ENCODE peak calls at places on chromosomes 11 and 22, in eight cellular contexts. One of them, this sample, is unnamed.

GRCh38 chr11:14974723-14975587 is 2.8 kb upstream of the CALCA start:
- DNase-seq in A549: peak
- DNase-seq in IMR-90: peak
- DNase-seq in stomach: peak
- DNase-seq in tibial nerve: peak
- DNase-seq in transverse colon: peak
- DNase-seq in lower leg skin: peak
- DNase-seq in uterus: no peak
- DNase-seq in this sample: no peak

GRCh38 chr11:83241291-83241946 is 44.7 kb downstream of the CCDC90B start:
- DNase-seq in A549: peak
- DNase-seq in IMR-90: peak
- DNase-seq in stomach: peak
- DNase-seq in tibial nerve: peak
- DNase-seq in transverse colon: peak
- DNase-seq in lower leg skin: no peak
- DNase-seq in uterus: peak
- DNase-seq in this sample: peak

GRCh38 chr11:35363246-35364100 is 55.9 kb downstream of the SLC1A2 start:
- DNase-seq in A549: no peak
- DNase-seq in IMR-90: no peak
- DNase-seq in stomach: no peak
- DNase-seq in tibial nerve: peak
- DNase-seq in transverse colon: no peak
- DNase-seq in lower leg skin: peak
- DNase-seq in uterus: peak
- DNase-seq in this sample: no peak

GRCh38 chr11:67352546-67353316 is 615 bp downstream of the POLD4 start:
- DNase-seq in A549: no peak
- DNase-seq in IMR-90: no peak
- DNase-seq in stomach: peak
- DNase-seq in tibial nerve: no peak
- DNase-seq in transverse colon: peak
- DNase-seq in lower leg skin: no peak
- DNase-seq in uterus: peak
- DNase-seq in this sample: no peak

GRCh38 chr11:5689551-5689983 is at the start of gene TRIM22:
- DNase-seq in A549: no peak
- DNase-seq in IMR-90: peak
- DNase-seq in stomach: peak
- DNase-seq in tibial nerve: peak
- DNase-seq in transverse colon: peak
- DNase-seq in lower leg skin: no peak
- DNase-seq in uterus: peak
- DNase-seq in this sample: peak

GRCh38 chr22:43276311-43276710 is 66.9 kb downstream of the SCUBE1 start:
- DNase-seq in A549: no peak
- DNase-seq in IMR-90: no peak
- DNase-seq in stomach: no peak
- DNase-seq in tibial nerve: no peak
- DNase-seq in transverse colon: no peak
- DNase-seq in lower leg skin: no peak
- DNase-seq in uterus: no peak
- DNase-seq in this sample: no peak

GRCh38 chr11:113241190-113242051 is 73.0 kb upstream of the TTC12 start:
- DNase-seq in A549: no peak
- DNase-seq in IMR-90: peak
- DNase-seq in stomach: no peak
- DNase-seq in tibial nerve: no peak
- DNase-seq in transverse colon: no peak
- DNase-seq in lower leg skin: no peak
- DNase-seq in uterus: no peak
- DNase-seq in this sample: no peak

GRCh38 chr11:57081356-57081755 is 92.6 kb downstream of the OR5AK2 start:
- DNase-seq in A549: no peak
- DNase-seq in IMR-90: no peak
- DNase-seq in stomach: no peak
- DNase-seq in tibial nerve: no peak
- DNase-seq in transverse colon: no peak
- DNase-seq in lower leg skin: no peak
- DNase-seq in uterus: no peak
- DNase-seq in this sample: no peak

GRCh38 chr11:113174862-113175261 is 139.5 kb upstream of the TTC12 start:
- DNase-seq in A549: no peak
- DNase-seq in IMR-90: no peak
- DNase-seq in stomach: no peak
- DNase-seq in tibial nerve: no peak
- DNase-seq in transverse colon: no peak
- DNase-seq in lower leg skin: no peak
- DNase-seq in uterus: no peak
- DNase-seq in this sample: no peak

GRCh38 chr11:96376796-96377195 is 12.9 kb downstream of the CCDC82 start:
- DNase-seq in A549: no peak
- DNase-seq in IMR-90: no peak
- DNase-seq in stomach: no peak
- DNase-seq in tibial nerve: no peak
- DNase-seq in transverse colon: no peak
- DNase-seq in lower leg skin: no peak
- DNase-seq in uterus: no peak
- DNase-seq in this sample: no peak

GRCh38 chr11:11567862-11568650 is 53.7 kb downstream of the GALNT18 start:
- DNase-seq in A549: no peak
- DNase-seq in IMR-90: peak
- DNase-seq in stomach: no peak
- DNase-seq in tibial nerve: no peak
- DNase-seq in transverse colon: peak
- DNase-seq in lower leg skin: no peak
- DNase-seq in uterus: peak
- DNase-seq in this sample: no peak

GRCh38 chr11:104096900-104097299 is 60.5 kb downstream of the DDI1 start:
- DNase-seq in A549: no peak
- DNase-seq in IMR-90: no peak
- DNase-seq in stomach: no peak
- DNase-seq in tibial nerve: no peak
- DNase-seq in transverse colon: no peak
- DNase-seq in lower leg skin: no peak
- DNase-seq in uterus: no peak
- DNase-seq in this sample: no peak

GRCh38 chr11:123303924-123304323 is 108.9 kb upstream of the CLMP start:
- DNase-seq in A549: no peak
- DNase-seq in IMR-90: no peak
- DNase-seq in stomach: no peak
- DNase-seq in tibial nerve: no peak
- DNase-seq in transverse colon: no peak
- DNase-seq in lower leg skin: no peak
- DNase-seq in uterus: no peak
- DNase-seq in this sample: no peak

GRCh38 chr22:20267441-20268288 is 453 bp downstream of the RTN4R start:
- DNase-seq in A549: peak
- DNase-seq in IMR-90: no peak
- DNase-seq in stomach: peak
- DNase-seq in tibial nerve: no peak
- DNase-seq in transverse colon: peak
- DNase-seq in lower leg skin: no peak
- DNase-seq in uterus: no peak
- DNase-seq in this sample: no peak

GRCh38 chr22:20268289-20268349 is at the start of gene RTN4R:
- DNase-seq in A549: no peak
- DNase-seq in IMR-90: no peak
- DNase-seq in stomach: no peak
- DNase-seq in tibial nerve: no peak
- DNase-seq in transverse colon: no peak
- DNase-seq in lower leg skin: no peak
- DNase-seq in uterus: no peak
- DNase-seq in this sample: no peak

GRCh38 chr22:20271114-20271994 is 3.2 kb upstream of the RTN4R start:
- DNase-seq in A549: no peak
- DNase-seq in IMR-90: no peak
- DNase-seq in stomach: no peak
- DNase-seq in tibial nerve: no peak
- DNase-seq in transverse colon: no peak
- DNase-seq in lower leg skin: no peak
- DNase-seq in uterus: no peak
- DNase-seq in this sample: peak

GRCh38 chr22:20264614-20265452 is 3.3 kb downstream of the RTN4R start:
- DNase-seq in A549: no peak
- DNase-seq in IMR-90: no peak
- DNase-seq in stomach: no peak
- DNase-seq in tibial nerve: no peak
- DNase-seq in transverse colon: no peak
- DNase-seq in lower leg skin: no peak
- DNase-seq in uterus: no peak
- DNase-seq in this sample: no peak

GRCh38 chr22:20268350-20269012 is 363 bp upstream of the RTN4R start:
- DNase-seq in A549: peak
- DNase-seq in IMR-90: peak
- DNase-seq in stomach: peak
- DNase-seq in tibial nerve: peak
- DNase-seq in transverse colon: peak
- DNase-seq in lower leg skin: no peak
- DNase-seq in uterus: peak
- DNase-seq in this sample: peak
- H3K4me3 ChIP-seq in A549: peak
- H3K4me3 ChIP-seq in IMR-90: peak
- H3K4me3 ChIP-seq in stomach: peak
- H3K4me3 ChIP-seq in tibial nerve: peak
- H3K4me3 ChIP-seq in transverse colon: peak
- H3K4me3 ChIP-seq in lower leg skin: no peak
- H3K4me3 ChIP-seq in uterus: peak
- H3K4me3 ChIP-seq in this sample: no peak

GRCh38 chr22:36565152-36565507 is 36.2 kb upstream of the EIF3D start:
- DNase-seq in A549: no peak
- DNase-seq in IMR-90: no peak
- DNase-seq in stomach: no peak
- DNase-seq in tibial nerve: no peak
- DNase-seq in transverse colon: no peak
- DNase-seq in lower leg skin: no peak
- DNase-seq in uterus: no peak
- DNase-seq in this sample: no peak

GRCh38 chr22:36565686-36566085 is 36.7 kb upstream of the EIF3D start:
- DNase-seq in A549: no peak
- DNase-seq in IMR-90: no peak
- DNase-seq in stomach: no peak
- DNase-seq in tibial nerve: no peak
- DNase-seq in transverse colon: no peak
- DNase-seq in lower leg skin: no peak
- DNase-seq in uterus: no peak
- DNase-seq in this sample: no peak

GRCh38 chr22:36568846-36569245 is 39.9 kb upstream of the EIF3D start:
- DNase-seq in A549: no peak
- DNase-seq in IMR-90: no peak
- DNase-seq in stomach: no peak
- DNase-seq in tibial nerve: no peak
- DNase-seq in transverse colon: no peak
- DNase-seq in lower leg skin: no peak
- DNase-seq in uterus: no peak
- DNase-seq in this sample: no peak

GRCh38 chr22:36564422-36565151 is 35.6 kb upstream of the EIF3D start:
- DNase-seq in A549: no peak
- DNase-seq in IMR-90: no peak
- DNase-seq in stomach: no peak
- DNase-seq in tibial nerve: no peak
- DNase-seq in transverse colon: no peak
- DNase-seq in lower leg skin: no peak
- DNase-seq in uterus: no peak
- DNase-seq in this sample: no peak

DNA sequence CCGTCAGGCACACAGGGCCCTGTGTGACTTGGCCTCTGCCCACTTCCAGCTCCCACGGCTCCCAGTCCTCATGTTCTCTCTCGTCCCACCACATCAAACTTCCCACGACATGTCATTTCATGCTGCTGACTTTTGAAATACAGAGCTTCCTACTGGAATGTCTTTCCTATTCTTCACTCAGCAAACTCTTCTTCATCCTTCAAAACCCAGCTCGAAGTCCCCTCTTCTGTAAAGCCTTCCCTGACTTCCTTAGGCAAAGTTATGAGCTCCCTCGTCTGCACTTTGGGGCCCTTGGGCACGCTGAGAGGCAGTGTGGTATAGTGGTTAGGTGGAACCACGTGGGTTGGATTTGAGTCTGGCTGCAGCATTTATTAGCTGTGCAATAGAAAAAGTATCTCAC is 37.8 kb upstream of the EIF3D start:
- DNase-seq in A549: no peak
- DNase-seq in IMR-90: no peak
- DNase-seq in stomach: no peak
- DNase-seq in tibial nerve: no peak
- DNase-seq in transverse colon: no peak
- DNase-seq in lower leg skin: no peak
- DNase-seq in uterus: no peak
- DNase-seq in this sample: no peak
- TF ChIP-seq POLR2A in A549: no peak
- TF ChIP-seq POLR2A in IMR-90: no peak
- TF ChIP-seq POLR2A in stomach: no peak
- TF ChIP-seq POLR2A in tibial nerve: no peak
- TF ChIP-seq POLR2A in transverse colon: no peak
- TF ChIP-seq POLR2A in lower leg skin: no peak
- TF ChIP-seq POLR2A in uterus: no peak
- TF ChIP-seq POLR2A in this sample: no peak

DNA sequence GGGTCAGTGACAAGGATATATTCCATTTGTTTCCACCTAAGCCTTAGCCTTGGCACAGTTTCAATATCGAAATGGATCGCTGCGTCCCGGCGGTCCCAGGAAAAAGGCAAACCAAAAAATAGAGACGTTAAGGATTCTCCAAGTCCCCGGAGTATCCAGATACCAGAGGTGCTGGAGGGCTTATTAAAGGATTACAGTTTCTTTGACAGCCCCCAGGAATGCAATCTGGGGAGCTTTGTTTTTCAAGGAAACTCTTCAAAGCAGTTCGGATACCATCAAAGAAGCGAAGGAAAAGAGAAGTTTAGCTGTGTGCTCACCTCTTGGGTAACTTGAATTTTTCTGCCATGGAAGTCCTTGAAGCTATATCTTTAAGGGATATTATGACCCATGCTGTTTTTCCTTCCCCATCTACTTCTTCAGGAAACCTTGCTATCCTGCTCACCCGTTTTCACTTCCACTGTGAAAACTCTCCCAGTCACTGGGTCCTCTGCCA is 600 bp upstream of the GPR83 start:
- DNase-seq in A549: no peak
- DNase-seq in IMR-90: no peak
- DNase-seq in stomach: no peak
- DNase-seq in tibial nerve: no peak
- DNase-seq in transverse colon: no peak
- DNase-seq in lower leg skin: no peak
- DNase-seq in uterus: no peak
- DNase-seq in this sample: no peak
- H3K4me3 ChIP-seq in A549: peak
- H3K4me3 ChIP-seq in IMR-90: peak
- H3K4me3 ChIP-seq in stomach: peak
- H3K4me3 ChIP-seq in tibial nerve: peak
- H3K4me3 ChIP-seq in transverse colon: peak
- H3K4me3 ChIP-seq in lower leg skin: no peak
- H3K4me3 ChIP-seq in uterus: no peak
- H3K4me3 ChIP-seq in this sample: no peak

DNA sequence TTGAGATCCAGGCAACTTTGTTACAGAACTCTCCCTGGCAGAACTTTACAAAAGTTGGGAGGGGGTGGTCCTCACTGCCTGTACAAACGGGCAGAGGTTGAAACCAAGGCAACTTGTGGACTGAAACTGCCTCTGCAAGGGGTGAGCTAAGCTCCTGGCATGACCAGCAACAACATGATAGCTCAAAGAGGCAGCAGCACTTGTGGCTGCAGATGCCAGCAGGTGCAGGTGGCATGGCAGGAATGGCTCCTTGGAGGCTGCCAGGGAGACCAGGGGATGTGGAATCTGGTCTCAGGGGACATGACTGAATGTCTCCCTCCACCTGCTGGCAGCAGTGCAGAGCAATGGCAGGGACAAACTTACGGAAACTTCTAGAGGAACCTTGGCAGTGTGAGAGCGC is 38.8 kb upstream of the PHF21A start:
- DNase-seq in A549: no peak
- DNase-seq in IMR-90: no peak
- DNase-seq in stomach: peak
- DNase-seq in tibial nerve: no peak
- DNase-seq in transverse colon: no peak
- DNase-seq in lower leg skin: no peak
- DNase-seq in uterus: no peak
- DNase-seq in this sample: no peak
- TF ChIP-seq POLR2A in A549: no peak
- TF ChIP-seq POLR2A in IMR-90: no peak
- TF ChIP-seq POLR2A in stomach: no peak
- TF ChIP-seq POLR2A in tibial nerve: no peak
- TF ChIP-seq POLR2A in transverse colon: no peak
- TF ChIP-seq POLR2A in lower leg skin: no peak
- TF ChIP-seq POLR2A in uterus: no peak
- TF ChIP-seq POLR2A in this sample: no peak